ENCODE peak calls at places on chromosomes 3 and 15, in four cellular contexts. H is K562, X is HepG2, M is GM12878. V is an unnamed sample.

GRCh38 chr15:59197459-59197858 is 9.2 kb upstream of the LDHAL6B start:
- DNase-seq in X (no peak), M (no peak), H (no peak), V (no peak)

GRCh38 chr15:60026555-60026954 is 22.4 kb downstream of the FOXB1 start:
- DNase-seq in M (no peak), X (no peak), H (no peak), V (no peak)

GRCh38 chr3:190094201-190094718 is 26.4 kb downstream of the P3H2 start:
- DNase-seq in H (no peak), X (no peak), M (no peak), V (no peak)

GRCh38 chr3:4656059-4656458 is 162.9 kb downstream of the ITPR1 start:
- DNase-seq in X (peak), M (no peak), H (peak), V (peak)

GRCh38 chr3:156615592-156616173 is 58.7 kb upstream of the TIPARP start:
- DNase-seq in M (no peak), H (no peak), X (no peak), V (no peak)

GRCh38 chr15:64150236-64150578 is 1.3 kb upstream of the SNX22 start:
- DNase-seq in M (no peak), X (no peak), H (no peak), V (no peak)

GRCh38 chr3:8481380-8481779 is 20.2 kb upstream of the LMCD1 start:
- DNase-seq in H (no peak), M (no peak), X (no peak), V (no peak)

GRCh38 chr15:73940061-73940981 is 14.1 kb downstream of the LOXL1 start:
- DNase-seq in M (no peak), H (no peak), X (no peak), V (no peak)

GRCh38 chr15:88707766-88708165 is 69.0 kb downstream of the ISG20 start:
- DNase-seq in H (no peak), M (no peak), X (no peak), V (no peak)

GRCh38 chr3:179186426-179186825 is 38.3 kb downstream of the PIK3CA start:
- DNase-seq in M (no peak), X (no peak), H (no peak), V (no peak)

GRCh38 chr3:179192542-179192941 is 44.4 kb downstream of the PIK3CA start:
- DNase-seq in M (no peak), H (no peak), X (no peak), V (no peak)

GRCh38 chr3:179194931-179195330 is 46.8 kb downstream of the PIK3CA start:
- DNase-seq in H (no peak), M (no peak), X (no peak), V (no peak)

DNA sequence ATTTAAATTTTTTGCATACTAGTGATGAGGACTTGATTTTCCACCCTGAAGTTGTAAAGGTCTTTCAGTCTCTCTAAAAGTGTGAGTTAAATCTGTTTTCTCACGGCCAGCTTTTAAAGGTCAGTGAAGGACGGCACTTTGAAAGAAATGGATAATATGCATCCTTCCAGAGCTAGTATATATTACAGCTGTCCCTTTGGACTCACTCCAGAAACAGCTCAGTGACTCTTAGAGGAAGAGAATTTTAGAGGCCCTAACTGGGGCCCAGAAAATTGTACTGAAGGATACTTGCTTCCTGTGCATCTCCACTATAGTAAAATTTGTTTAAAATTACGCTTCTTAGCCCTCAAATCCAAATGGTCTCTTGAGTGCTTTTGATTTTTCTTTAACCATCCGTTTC is 41.6 kb downstream of the PIK3CA start:
- DNase-seq in H (no peak), M (no peak), X (no peak), V (no peak)
- TF ChIP-seq TARDBP in H (no peak), M (no peak), X (no peak), V (no peak)

GRCh38 chr3:107132674-107133073 is 244.6 kb upstream of the CCDC54 start:
- DNase-seq in M (no peak), H (peak), X (no peak), V (no peak)

GRCh38 chr3:107130089-107130700 is 247.0 kb upstream of the CCDC54 start:
- DNase-seq in H (no peak), X (no peak), M (no peak), V (no peak)

GRCh38 chr3:107128942-107129341 is 248.3 kb upstream of the CCDC54 start:
- DNase-seq in X (no peak), M (no peak), H (no peak), V (no peak)

DNA sequence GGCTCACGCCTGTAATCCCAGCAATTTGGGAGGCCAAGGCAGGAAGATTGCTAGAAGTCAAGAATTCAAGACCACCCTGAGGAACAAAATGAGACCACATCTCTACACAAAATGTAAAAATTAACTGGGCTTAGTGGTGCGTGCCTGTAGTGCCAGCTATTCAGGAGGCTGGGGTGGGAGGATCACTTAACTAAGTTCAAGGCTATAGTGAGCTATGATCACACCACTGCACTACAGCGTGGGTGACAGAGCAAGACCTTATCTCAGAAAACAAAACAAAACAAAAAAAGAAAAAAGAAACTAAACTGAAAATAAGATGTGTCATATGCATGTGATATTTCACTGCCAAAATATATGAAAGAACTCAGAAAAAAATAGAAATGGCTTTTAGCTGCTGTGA is 243.3 kb upstream of the CCDC54 start:
- DNase-seq in H (no peak), M (no peak), X (no peak), V (no peak)
- TF ChIP-seq TARDBP in H (no peak), M (no peak), X (no peak), V (no peak)

DNA sequence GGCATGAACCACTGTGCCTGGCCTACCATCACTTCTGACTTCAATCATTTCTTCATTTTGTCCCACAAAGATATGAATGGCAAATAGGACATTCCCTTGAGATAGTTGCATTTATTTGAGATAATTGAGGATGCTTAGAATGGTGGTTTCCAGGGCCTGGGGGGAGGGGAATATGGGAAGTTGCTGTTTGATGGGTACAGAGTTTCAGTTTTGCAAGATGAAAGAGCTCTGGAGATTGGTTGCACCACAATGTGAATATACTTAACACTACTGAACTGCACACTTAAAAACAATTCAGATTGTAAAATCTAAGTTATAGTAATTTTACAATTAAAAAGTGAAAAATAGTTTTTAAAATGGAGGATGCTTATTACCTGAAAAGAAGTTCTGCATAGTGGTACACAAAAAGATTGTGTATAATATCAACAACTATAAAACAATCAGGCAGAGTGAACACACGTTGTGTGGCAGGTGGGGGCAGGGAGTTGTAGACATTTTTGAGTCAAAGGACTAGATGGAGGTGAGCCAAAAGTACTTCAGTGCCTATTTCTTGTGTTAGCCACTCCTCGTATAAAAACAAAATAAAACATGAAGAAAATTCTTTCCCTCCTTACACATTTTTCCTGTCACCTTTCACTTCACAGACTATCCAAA is 18.5 kb upstream of the RIOX2 start:
- DNase-seq in M (no peak), H (no peak), X (no peak), V (no peak)
- TF ChIP-seq TARDBP in M (no peak), H (no peak), X (no peak), V (no peak)

DNA sequence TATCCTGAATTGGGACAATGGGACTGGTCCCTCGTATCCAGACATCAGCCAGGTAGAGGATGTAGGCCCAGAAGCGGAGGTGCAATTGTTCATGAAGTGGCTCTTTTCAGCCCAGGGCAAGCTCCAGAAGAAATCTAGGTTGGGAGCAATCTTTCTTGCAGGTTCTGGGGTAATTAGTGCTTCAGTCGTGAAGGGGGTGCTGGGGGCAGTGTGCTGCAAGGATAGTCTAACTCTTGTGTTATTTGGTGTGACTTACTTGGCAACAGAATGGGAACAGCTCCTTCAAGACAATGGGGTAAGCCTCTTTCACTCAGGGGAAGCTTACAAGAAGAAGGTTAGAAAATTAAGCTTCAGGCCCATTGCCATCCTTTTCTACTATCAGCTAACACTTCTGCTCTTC is 273.0 kb downstream of the DIPK2A start:
- DNase-seq in H (no peak), X (no peak), M (no peak), V (no peak)
- TF ChIP-seq TARDBP in H (no peak), X (no peak), M (no peak), V (no peak)

GRCh38 chr3:42052867-42053351 is 38.2 kb upstream of the TRAK1 start:
- DNase-seq in M (no peak), X (peak), H (no peak), V (no peak)
- TF ChIP-seq TARDBP in M (no peak), X (peak), H (no peak), V (no peak)

DNA sequence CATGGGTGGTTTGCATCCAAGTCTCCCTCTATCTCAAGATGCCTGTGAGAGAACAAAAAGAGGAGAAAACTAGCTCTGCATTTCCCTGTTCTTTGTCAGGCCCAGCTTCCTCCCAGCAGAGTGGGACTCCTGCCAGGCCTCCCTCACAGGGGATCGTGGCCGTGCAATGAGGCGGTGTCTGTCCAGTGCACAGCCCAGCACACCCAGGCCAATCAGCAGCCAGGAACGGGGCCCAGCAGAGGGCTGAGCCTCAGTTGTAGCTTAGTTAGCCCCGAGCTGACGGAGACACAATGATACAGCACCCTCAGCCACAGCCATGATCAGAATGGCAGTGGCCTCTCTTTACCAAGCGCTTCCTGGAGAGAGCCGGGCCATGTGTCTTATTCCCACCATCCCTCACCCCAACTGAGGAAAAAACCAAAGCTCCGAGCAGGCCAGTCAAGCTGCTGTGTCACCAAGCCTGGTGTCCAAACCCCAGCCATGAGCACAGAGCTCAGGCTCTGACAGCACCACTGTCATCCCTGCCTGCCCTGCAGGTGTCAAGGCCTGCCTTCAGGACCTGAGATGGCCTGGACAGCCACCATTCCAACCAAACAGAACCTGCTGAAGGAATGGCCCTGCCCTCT is 71.1 kb downstream of the DNAJB8 start:
- DNase-seq in H (peak), X (no peak), M (no peak), V (no peak)
- TF ChIP-seq TARDBP in H (no peak), X (no peak), M (no peak), V (no peak)

DNA sequence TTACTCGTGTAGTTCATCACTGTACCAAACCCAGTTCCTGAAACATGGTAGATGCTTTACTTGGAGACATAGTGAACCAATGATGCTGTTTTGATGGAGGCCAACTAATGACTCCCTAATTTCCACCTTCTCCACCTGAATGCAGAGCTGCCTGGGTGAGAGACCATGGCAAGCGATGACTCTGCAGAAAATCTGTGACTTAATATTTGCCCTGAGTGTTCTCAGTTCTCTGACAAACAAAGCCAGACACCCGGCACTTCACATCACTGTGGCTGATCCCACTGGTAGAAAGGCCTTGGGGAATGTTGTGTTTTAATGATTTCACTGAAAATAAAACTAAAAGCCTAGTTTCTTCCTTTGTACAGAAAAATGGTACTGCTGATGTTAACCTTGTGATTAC is 39.5 kb upstream of the UBE3A start:
- DNase-seq in H (no peak), X (no peak), M (no peak), V (no peak)
- TF ChIP-seq TARDBP in H (no peak), X (no peak), M (no peak), V (no peak)

V was measured in HEK293T.